ENCODE peak calls at places on chromosomes 4 and X, in eight cellular contexts. Z is GM23338, A is testis, K is ovary, C is SJSA1, M is heart left ventricle, X is left ventricle myocardium inferior, N is HCT116. O is an unnamed sample.

GRCh38 chrX:110210417-110211139 is 107.3 kb downstream of the AMMECR1 start:
- DNase-seq in Z (no peak), A (no peak), K (no peak), C (no peak), M (no peak), X (no peak), N (peak; percentile 40), O (no peak)

GRCh38 chr4:150176559-150176958 is 98.3 kb downstream of the DCLK2 start:
- DNase-seq in Z (no peak), A (no peak), K (no peak), C (no peak), M (peak; percentile 61), X (peak; percentile 31), N (no peak), O (no peak)

GRCh38 chrX:41824551-41824950 is 98.8 kb downstream of the CASK start:
- DNase-seq in Z (no peak), A (no peak), K (no peak), C (no peak), M (no peak), X (no peak), N (peak; percentile 51), O (no peak)

GRCh38 chrX:103155201-103155600 is 59.7 kb upstream of the BEX4 start:
- DNase-seq in Z (no peak), A (no peak), K (no peak), C (no peak), M (no peak), X (no peak), N (no peak), O (no peak)

GRCh38 chr4:46648088-46648744 is 258.3 kb upstream of the GABRA2 start:
- DNase-seq in Z (peak; percentile 87), A (peak; percentile 36), K (no peak), C (no peak), M (no peak), X (no peak), N (no peak), O (no peak)

GRCh38 chrX:68917799-68918198 is 89.0 kb downstream of the EFNB1 start:
- DNase-seq in Z (no peak), A (no peak), K (no peak), C (no peak), M (no peak), X (no peak), N (no peak), O (no peak)

GRCh38 chr4:69984030-69984443 is 11.7 kb upstream of the STATH start:
- DNase-seq in Z (peak; percentile 8), A (no peak), K (no peak), C (no peak), M (no peak), X (no peak), N (no peak), O (peak; percentile 66)

GRCh38 chrX:97039363-97040029 is 155.8 kb downstream of the RPA4 start:
- DNase-seq in Z (no peak), A (peak; percentile 41), K (no peak), C (no peak), M (peak; percentile 66), X (peak; percentile 28), N (no peak), O (peak; percentile 52)

GRCh38 chr4:72094054-72094780 is 62.4 kb downstream of the NPFFR2 start:
- DNase-seq in Z (no peak), A (no peak), K (no peak), C (no peak), M (no peak), X (no peak), N (no peak), O (peak; percentile 96)

GRCh38 chr4:72205298-72205697 is 173.5 kb downstream of the NPFFR2 start:
- DNase-seq in Z (no peak), A (no peak), K (no peak), C (no peak), M (no peak), X (no peak), N (no peak), O (no peak)

GRCh38 chrX:153510383-153510782 is 7.1 kb upstream of the ATP2B3 start:
- DNase-seq in Z (no peak), A (no peak), K (no peak), C (no peak), M (no peak), X (no peak), N (no peak), O (no peak)

GRCh38 chrX:98405376-98405775 is 1521.7 kb downstream of the RPA4 start:
- DNase-seq in Z (no peak), A (no peak), K (no peak), C (no peak), M (no peak), X (no peak), N (no peak), O (no peak)

GRCh38 chrX:96405842-96406241 is 278.8 kb upstream of the DIAPH2 start:
- DNase-seq in Z (peak; percentile 51), A (no peak), K (no peak), C (no peak), M (no peak), X (no peak), N (no peak), O (no peak)

GRCh38 chrX:25011589-25012432 is 4.0 kb downstream of the ARX start:
- DNase-seq in Z (no peak), A (no peak), K (no peak), C (no peak), M (no peak), X (no peak), N (no peak), O (no peak)

GRCh38 chr4:90840828-90841227 is 713.6 kb downstream of the CCSER1 start:
- DNase-seq in Z (no peak), A (no peak), K (no peak), C (no peak), M (no peak), X (no peak), N (no peak), O (no peak)

GRCh38 chr4:107599841-107600240 is 120.2 kb downstream of the PAPSS1 start:
- DNase-seq in Z (no peak), A (no peak), K (no peak), C (no peak), M (no peak), X (no peak), N (no peak), O (peak; percentile 77)

GRCh38 chr4:83677656-83678055 is 141.7 kb downstream of the GPAT3 start:
- DNase-seq in Z (no peak), A (no peak), K (no peak), C (no peak), M (no peak), X (no peak), N (no peak), O (no peak)

GRCh38 chr4:128517739-128518510 is 230.3 kb upstream of the PGRMC2 start:
- DNase-seq in Z (peak; percentile 43), A (peak; percentile 32), K (peak; percentile 68), C (peak; percentile 88), M (peak; percentile 67), X (peak; percentile 40), N (peak; percentile 56), O (peak; percentile 44)
- H3K4me1 ChIP-seq in Z (peaks cover 29% of the 10 kb centered on the region), A (peaks cover 7% of the 10 kb centered on the region), K (peaks cover 16% of the 10 kb centered on the region), C (peaks cover 55% of the 10 kb centered on the region), M (peaks cover 26% of the 10 kb centered on the region), X (peaks cover 47% of the 10 kb centered on the region), N (peaks cover 27% of the 10 kb centered on the region), O (peaks cover 8% of the 10 kb centered on the region)

DNA sequence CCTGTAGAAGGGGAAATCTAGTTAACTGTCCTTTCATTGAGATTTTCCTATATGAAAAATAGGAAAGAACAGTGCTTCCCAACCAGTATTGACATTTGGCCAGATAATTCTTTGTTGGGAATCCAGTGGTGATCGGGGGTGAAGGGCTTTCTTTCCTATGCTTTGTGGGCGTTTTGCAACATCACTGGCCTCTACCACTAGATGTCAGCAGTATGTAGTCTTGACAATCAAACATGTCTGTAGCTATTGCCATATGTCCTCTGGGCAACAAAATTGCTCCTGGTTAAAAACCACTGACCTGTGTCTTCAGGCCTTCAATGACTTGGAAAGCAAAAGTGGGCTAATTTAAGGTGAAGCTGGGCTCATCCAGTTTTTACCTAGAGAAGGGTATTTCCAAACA is 658.5 kb downstream of the DACH2 start:
- DNase-seq in Z (peak; percentile 56), A (peak; percentile 11), K (no peak), C (no peak), M (no peak), X (no peak), N (no peak), O (no peak)
- H3K27me3 ChIP-seq in Z (no peaks in the 10 kb centered on the region), A (no peaks in the 10 kb centered on the region), K (no peaks in the 10 kb centered on the region), C (no peaks in the 10 kb centered on the region), M (no peaks in the 10 kb centered on the region), X (no peaks in the 10 kb centered on the region), N (no peaks in the 10 kb centered on the region), O (no peaks in the 10 kb centered on the region)

GRCh38 chrX:11264925-11265324 is 28.3 kb upstream of the AMELX start:
- DNase-seq in Z (no peak), A (no peak), K (no peak), C (no peak), M (no peak), X (no peak), N (no peak), O (no peak)
- H3K4me3 ChIP-seq in Z (no peak overlapping the region), A (no peak overlapping the region), K (no peak overlapping the region), C (no peak overlapping the region), M (no peak overlapping the region), X (peak overlapping the region; percentile 44), N (no peak overlapping the region), O (no peak overlapping the region)

GRCh38 chr4:147056951-147057630 is 111.4 kb upstream of the TTC29 start:
- DNase-seq in Z (no peak), A (no peak), K (no peak), C (no peak), M (no peak), X (no peak), N (no peak), O (no peak)

GRCh38 chr4:147054241-147054902 is 108.7 kb upstream of the TTC29 start:
- DNase-seq in Z (no peak), A (no peak), K (no peak), C (no peak), M (no peak), X (no peak), N (no peak), O (no peak)

GRCh38 chr4:147057631-147057980 is 111.9 kb upstream of the TTC29 start:
- DNase-seq in Z (peak; percentile 17), A (no peak), K (no peak), C (no peak), M (no peak), X (no peak), N (no peak), O (no peak)

GRCh38 chr4:147059064-147059731 is 113.5 kb upstream of the TTC29 start:
- DNase-seq in Z (no peak), A (no peak), K (no peak), C (no peak), M (no peak), X (no peak), N (no peak), O (no peak)

DNA sequence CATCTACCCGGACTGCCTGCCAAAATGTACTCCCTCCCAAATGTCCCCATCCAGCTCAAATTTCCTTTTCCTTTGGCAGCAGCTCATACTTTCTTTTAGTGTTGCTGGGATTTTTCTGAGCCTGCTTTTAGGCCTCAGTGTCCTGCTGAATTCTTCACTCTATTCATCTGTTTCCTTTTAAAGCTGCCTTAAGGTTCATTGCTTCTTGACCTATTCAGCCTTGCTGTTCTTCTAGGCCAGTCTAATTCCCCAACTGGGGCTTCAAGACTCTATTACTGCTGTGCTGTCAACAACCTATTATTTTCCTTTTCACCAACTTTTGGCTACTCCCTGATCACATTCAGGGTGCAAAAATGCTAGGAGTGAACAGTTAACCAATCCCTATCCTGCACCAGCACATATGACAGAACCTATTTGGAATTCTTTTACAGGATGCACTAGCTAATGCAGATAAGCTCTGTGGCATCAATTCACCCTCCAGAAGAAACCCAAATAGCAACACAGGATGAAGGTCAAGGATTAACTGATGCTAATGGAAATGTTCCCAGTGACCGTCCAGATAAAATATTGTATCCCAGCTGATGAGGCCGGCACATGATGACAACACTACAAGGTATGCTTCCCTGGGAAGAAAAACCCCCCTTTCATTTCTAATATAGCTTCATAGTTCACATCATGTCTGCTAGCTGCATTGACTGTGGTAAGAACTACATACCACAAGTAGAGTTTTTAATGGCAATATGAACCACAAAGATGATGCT is 114.7 kb upstream of the TTC29 start:
- DNase-seq in Z (no peak), A (peak; percentile 30), K (no peak), C (no peak), M (no peak), X (no peak), N (no peak), O (no peak)
- H3K4me1 ChIP-seq in Z (peaks cover 21% of the 10 kb centered on the region), A (peaks cover 5% of the 10 kb centered on the region), K (no peaks in the 10 kb centered on the region), C (peaks cover 15% of the 10 kb centered on the region), M (peaks cover 3% of the 10 kb centered on the region), X (peaks cover 10% of the 10 kb centered on the region), N (no peaks in the 10 kb centered on the region), O (peaks cover 4% of the 10 kb centered on the region)